ENCODE peak calls at places on chromosomes 12 and 14, in eight cellular contexts. S is mucosa of descending colon; Y is AG09309; V is stimulated activated CD8-positive, alpha-beta memory T cell treated with anti-CD3 and anti-CD28 coated beads, Interleukin-4, amount 100 ng/mL, for 24 hours; Z is stimulated activated CD4-positive, alpha-beta T cell treated with anti-CD3 and anti-CD28 coated beads, TNF-alpha, amount 100 ng/mL, for 4 hours; J is H54; U is nephron progenitor cell; M is RWPE1. N is an unnamed sample.

GRCh38 chr12:31591308-31591901 is 469 bp upstream of the DENND5B start:
- DNase-seq in V (no peak), M (peak; percentile 6), Z (no peak), U (peak; percentile 27), J (no peak), Y (no peak), S (no peak), N (peak; percentile 3)

GRCh38 chr12:24901975-24902461 is 46.9 kb downstream of the BCAT1 start:
- DNase-seq in M (no peak), J (no peak), Z (no peak), V (no peak), Y (no peak), S (no peak), U (peak; percentile 37), N (no peak)

GRCh38 chr14:88688386-88688785 is 104.4 kb downstream of the EML5 start:
- DNase-seq in U (no peak), Z (no peak), V (no peak), S (no peak), M (no peak), J (no peak), Y (no peak), N (no peak)

GRCh38 chr12:53218551-53219114 is 11.6 kb upstream of the ITGB7 start:
- DNase-seq in M (no peak), J (no peak), U (no peak), V (no peak), S (peak; percentile 62), Y (no peak), Z (no peak), N (no peak)

GRCh38 chr12:62646566-62646965 is 179.9 kb downstream of the MON2 start:
- DNase-seq in Y (no peak), U (no peak), S (no peak), V (no peak), M (no peak), J (no peak), Z (no peak), N (no peak)

GRCh38 chr14:104968541-104969401 is 9.4 kb downstream of the AHNAK2 start:
- DNase-seq in U (no peak), S (peak; percentile 51), J (no peak), V (no peak), Z (no peak), Y (no peak), M (peak; percentile 62), N (no peak)

GRCh38 chr12:95130096-95130495 is 56.7 kb upstream of the NR2C1 start:
- DNase-seq in V (no peak), M (no peak), J (no peak), Z (no peak), S (no peak), U (no peak), Y (no peak), N (no peak)

GRCh38 chr14:54818201-54819133 is 84.2 kb downstream of the GCH1 start:
- DNase-seq in V (no peak), S (no peak), Y (peak; percentile 73), M (peak; percentile 64), J (peak; percentile 33), U (no peak), Z (no peak), N (no peak)

GRCh38 chr14:73339206-73339605 is 101.9 kb downstream of the PAPLN start:
- DNase-seq in Z (no peak), Y (no peak), V (no peak), S (no peak), J (no peak), U (no peak), M (no peak), N (no peak)

GRCh38 chr12:50365709-50366406 is 30.6 kb downstream of the FAM186A start:
- DNase-seq in M (no peak), Y (no peak), V (no peak), U (no peak), J (no peak), Z (no peak), S (no peak), N (no peak)

GRCh38 chr14:95098984-95099599 is 58.2 kb downstream of the DICER1 start:
- DNase-seq in S (no peak), Y (peak; percentile 25), V (no peak), M (peak; percentile 45), Z (no peak), U (peak; percentile 57), J (peak; percentile 8), N (peak; percentile 41)

GRCh38 chr14:95164506-95164905 is 7.2 kb upstream of the DICER1 start:
- DNase-seq in Y (no peak), J (no peak), M (no peak), V (no peak), Z (no peak), U (no peak), S (no peak), N (no peak)

GRCh38 chr12:100672075-100672592 is 98.7 kb downstream of the GAS2L3 start:
- DNase-seq in M (no peak), J (peak; percentile 23), S (peak; percentile 41), Y (no peak), U (peak; percentile 54), Z (no peak), V (peak; percentile 13), N (peak; percentile 61)

GRCh38 chr12:116127858-116128257 is 149.6 kb downstream of the MED13L start:
- DNase-seq in M (no peak), V (no peak), J (no peak), U (no peak), S (no peak), Z (no peak), Y (no peak), N (no peak)

GRCh38 chr14:104039214-104039613 is 46.3 kb upstream of the ASPG start:
- DNase-seq in M (no peak), V (no peak), Y (no peak), U (no peak), J (no peak), Z (no peak), S (no peak), N (no peak)

GRCh38 chr12:17372508-17372907 is 717.5 kb downstream of the RERGL start:
- DNase-seq in S (no peak), Y (no peak), J (no peak), M (no peak), Z (no peak), V (no peak), U (peak; percentile 4), N (no peak)

GRCh38 chr12:48882972-48883304 is 17.3 kb upstream of the RND1 start:
- DNase-seq in U (no peak), M (no peak), S (no peak), V (no peak), J (no peak), Y (no peak), Z (no peak), N (no peak)

GRCh38 chr12:53838978-53839377 is 87.2 kb upstream of the CISTR start:
- DNase-seq in V (no peak), Z (no peak), S (no peak), J (no peak), U (no peak), M (no peak), Y (no peak), N (no peak)

GRCh38 chr12:48198619-48198973 is 4.5 kb downstream of the OR10AD1 start:
- DNase-seq in U (peak; percentile 21), S (peak; percentile 61), V (no peak), J (no peak), Y (no peak), M (peak; percentile 17), Z (no peak), N (peak; percentile 8)

GRCh38 chr14:31229638-31230229 is 22.1 kb upstream of the HECTD1 start:
- DNase-seq in Z (no peak), U (no peak), S (no peak), J (peak; percentile 68), Y (peak; percentile 94), V (no peak), M (peak; percentile 93), N (peak; percentile 81)